ENCODE peak calls at places on chromosomes 1 and 21, in six cellular contexts. M is IMR-90, A is mesendoderm, U is H1, Q is mesenchymal stem cell, E is trophoblast cell. T is an unnamed sample. For H3K36me3, the result is how much of the 10 kb centered on the place peaks cover.

GRCh38 chr1:243849089-243850012 is 692 bp downstream of the AKT3 start:
- DNase-seq in M (peak), A (peak), U (no peak), Q (peak), E (peak), T (peak)

GRCh38 chr1:173101589-173101988 is 50.8 kb upstream of the TNFSF18 start:
- DNase-seq in M (no peak), A (no peak), U (no peak), Q (no peak), E (no peak), T (no peak)

GRCh38 chr1:159889821-159890252 is 10.1 kb downstream of the CFAP45 start:
- DNase-seq in M (peak), A (peak), U (no peak), Q (peak), E (no peak), T (peak)

GRCh38 chr1:216045400-216045799 is 377.8 kb downstream of the USH2A start:
- DNase-seq in M (peak), A (no peak), U (no peak), Q (peak), E (peak), T (no peak)

GRCh38 chr1:118119111-118119510 is 65.9 kb downstream of the SPAG17 start:
- DNase-seq in M (no peak), A (no peak), U (no peak), Q (no peak), E (no peak), T (no peak)

GRCh38 chr1:75345538-75346292 is 211.5 kb downstream of the LHX8 start:
- DNase-seq in M (no peak), A (no peak), U (no peak), Q (peak), E (peak), T (no peak)

GRCh38 chr1:230568008-230568407 is 74.3 kb upstream of the COG2 start:
- DNase-seq in M (peak), A (peak), U (no peak), Q (peak), E (peak), T (no peak)

GRCh38 chr1:230048322-230048721 is 18.7 kb upstream of the GALNT2 start:
- DNase-seq in M (no peak), A (no peak), U (no peak), Q (no peak), E (peak), T (no peak)

GRCh38 chr1:74502432-74502831 is 10.0 kb downstream of the LRRC53 start:
- DNase-seq in M (peak), A (peak), U (no peak), Q (peak), E (peak), T (peak)

GRCh38 chr1:201536542-201536941 is 2.4 kb upstream of the NAV1 start:
- DNase-seq in M (peak), A (no peak), U (no peak), Q (peak), E (peak), T (no peak)

GRCh38 chr1:225689882-225690459 is 37.0 kb upstream of the ENAH start:
- DNase-seq in M (peak), A (no peak), U (no peak), Q (no peak), E (no peak), T (no peak)

DNA sequence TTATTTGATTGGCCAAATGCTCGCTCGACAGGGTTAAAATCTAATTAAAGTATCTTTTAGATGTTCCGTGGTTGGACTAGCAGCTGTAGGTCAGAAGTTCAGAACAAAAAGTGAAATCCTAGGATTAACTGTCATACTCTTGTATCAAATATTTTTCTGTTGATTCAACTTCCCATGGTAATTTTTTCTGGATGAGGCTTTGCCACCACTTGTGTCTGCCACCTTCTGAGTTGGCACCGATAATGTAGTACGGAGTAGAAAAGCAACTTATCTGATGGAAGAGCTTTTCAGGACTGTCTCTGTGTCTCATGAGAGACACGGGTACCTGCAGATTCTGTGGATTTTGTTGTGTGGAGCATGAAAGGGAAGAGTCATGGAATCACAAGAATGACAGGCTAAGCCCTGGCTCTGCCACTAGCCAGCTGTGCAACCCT is 44.6 kb upstream of the CNN3 start:
- DNase-seq in M (peak), A (no peak), U (no peak), Q (no peak), E (peak), T (no peak)
- H2BK120ac ChIP-seq in M (peak), A (no peak), U (no peak), Q (no peak), E (no peak), T (no peak)

DNA sequence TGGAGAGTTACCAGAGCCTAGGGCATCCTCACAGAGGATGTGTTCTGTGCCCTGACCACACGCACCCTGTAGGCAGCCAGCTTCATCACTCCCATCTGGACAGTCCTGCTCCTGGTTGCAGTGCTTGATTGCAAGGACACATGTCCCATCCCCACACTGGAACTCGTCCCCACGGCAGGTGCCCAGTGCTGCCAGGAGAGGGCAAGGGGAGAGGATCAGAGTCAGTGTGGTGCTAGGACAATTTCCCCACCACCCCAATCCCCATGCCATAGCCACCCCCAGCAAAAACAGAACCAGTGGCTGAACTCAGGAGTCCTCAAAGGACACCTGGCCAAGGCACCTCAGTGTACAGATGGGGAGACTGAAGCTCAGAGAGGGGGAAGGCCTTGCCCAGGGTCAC is 37.2 kb upstream of the MAGOH start:
- DNase-seq in M (no peak), A (no peak), U (no peak), Q (no peak), E (no peak), T (no peak)
- H3K36me3 ChIP-seq in M (under half), A (under half), U (under half), Q (under half), E (under half), T (half or more)

DNA sequence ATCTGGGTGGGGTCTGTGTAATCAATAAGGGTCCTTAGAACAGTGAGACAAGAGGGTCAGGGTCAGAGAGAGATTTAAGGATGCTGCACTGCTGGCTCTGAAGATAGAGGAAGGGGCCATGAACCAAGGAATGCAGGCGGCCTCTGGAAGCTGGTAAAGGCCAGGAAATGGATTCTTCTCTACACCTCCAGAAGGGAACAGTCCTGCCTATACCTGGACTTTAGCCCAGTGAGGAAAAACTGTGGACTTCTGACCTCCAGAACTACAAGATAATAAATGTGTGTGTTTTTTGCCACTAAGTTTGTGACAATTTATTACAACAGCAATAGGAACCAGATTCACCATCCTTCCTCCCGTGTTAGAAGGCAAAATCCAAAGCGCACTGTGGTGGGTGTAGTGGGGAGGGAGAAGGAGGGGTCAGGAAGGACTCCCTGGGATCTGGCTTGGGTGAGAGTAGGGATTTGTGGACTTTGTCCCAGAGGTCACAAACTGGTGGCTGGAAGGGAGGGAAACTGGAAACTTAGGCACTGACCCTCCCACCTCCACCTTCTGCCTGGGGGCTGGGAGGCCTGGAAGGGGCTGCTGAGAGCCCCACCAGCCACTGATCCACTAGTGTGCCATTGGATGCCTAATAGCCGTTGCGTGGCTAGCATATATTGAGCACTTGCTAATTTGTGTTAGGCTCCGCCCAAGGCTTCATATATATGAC is 5.4 kb upstream of the CELA2A start:
- DNase-seq in M (no peak), A (no peak), U (no peak), Q (no peak), E (no peak), T (no peak)
- H2BK120ac ChIP-seq in M (no peak), A (no peak), U (no peak), Q (no peak), E (no peak), T (no peak)

GRCh38 chr21:32364387-32364786 is 28.4 kb downstream of the URB1 start:
- DNase-seq in M (no peak), A (no peak), U (no peak), Q (no peak), E (no peak), T (no peak)

GRCh38 chr21:32364801-32365200 is 28.0 kb downstream of the URB1 start:
- DNase-seq in M (no peak), A (peak), U (no peak), Q (no peak), E (no peak), T (peak)

GRCh38 chr21:32368386-32368785 is 24.4 kb downstream of the URB1 start:
- DNase-seq in M (peak), A (no peak), U (no peak), Q (no peak), E (no peak), T (no peak)

GRCh38 chr21:32366191-32366590 is 26.6 kb downstream of the URB1 start:
- DNase-seq in M (no peak), A (no peak), U (no peak), Q (no peak), E (no peak), T (no peak)

DNA sequence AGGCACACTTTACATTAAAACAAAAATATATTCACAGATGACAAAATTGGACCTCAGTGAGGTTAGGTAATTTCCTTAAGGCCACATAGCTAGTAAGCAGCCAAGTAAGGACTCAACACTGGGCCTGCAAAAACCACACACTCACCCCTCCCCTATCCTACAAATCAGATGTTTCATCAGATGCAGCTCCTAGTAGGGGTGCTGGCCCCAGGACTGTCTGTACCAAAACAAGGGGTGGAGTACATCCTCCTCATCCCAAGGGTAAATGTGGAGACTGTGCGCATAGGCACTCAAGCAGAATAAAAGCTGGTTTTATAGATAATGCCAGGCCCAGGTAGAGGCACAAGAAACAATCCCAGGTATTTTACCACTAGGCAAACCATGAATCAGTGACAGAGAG is 25.7 kb downstream of the URB1 start:
- DNase-seq in M (no peak), A (no peak), U (no peak), Q (no peak), E (no peak), T (no peak)
- H3K36me3 ChIP-seq in M (half or more), A (under half), U (half or more), Q (half or more), E (under half), T (half or more)

GRCh38 chr1:13582713-13583443 is 754 bp upstream of the PDPN start:
- DNase-seq in M (no peak), A (peak), U (no peak), Q (no peak), E (no peak), T (no peak)
- H2BK120ac ChIP-seq in M (no peak), A (peak), U (peak), Q (no peak), E (peak), T (no peak)

GRCh38 chr1:193676996-193677569 is 490.7 kb upstream of the B3GALT2 start:
- DNase-seq in M (peak), A (no peak), U (no peak), Q (peak), E (peak), T (no peak)

GRCh38 chr1:193680924-193681316 is 494.5 kb upstream of the B3GALT2 start:
- DNase-seq in M (no peak), A (peak), U (no peak), Q (no peak), E (no peak), T (no peak)

GRCh38 chr1:193681422-193681821 is 495.0 kb upstream of the B3GALT2 start:
- DNase-seq in M (no peak), A (no peak), U (no peak), Q (no peak), E (no peak), T (no peak)

GRCh38 chr1:193677874-193678273 is 491.5 kb upstream of the B3GALT2 start:
- DNase-seq in M (no peak), A (no peak), U (no peak), Q (peak), E (no peak), T (no peak)

GRCh38 chr1:193680247-193680923 is 494.0 kb upstream of the B3GALT2 start:
- DNase-seq in M (no peak), A (no peak), U (no peak), Q (peak), E (no peak), T (no peak)
- H3K36me3 ChIP-seq in M (under half), A (under half), U (under half), Q (under half), E (under half), T (under half)

GRCh38 chr1:23977854-23978191 is 2.3 kb downstream of the SRSF10 start:
- DNase-seq in M (no peak), A (no peak), U (no peak), Q (no peak), E (no peak), T (no peak)

GRCh38 chr1:23980725-23981063 is 567 bp upstream of the SRSF10 start:
- DNase-seq in M (peak), A (peak), U (no peak), Q (peak), E (peak), T (no peak)

GRCh38 chr1:23978825-23979224 is 1.3 kb downstream of the SRSF10 start:
- DNase-seq in M (no peak), A (no peak), U (no peak), Q (no peak), E (no peak), T (no peak)

GRCh38 chr1:23980006-23980724 is at the start of gene SRSF10:
- DNase-seq in M (peak), A (peak), U (peak), Q (peak), E (peak), T (peak)

GRCh38 chr1:23979387-23980005 is 631 bp downstream of the SRSF10 start:
- DNase-seq in M (no peak), A (peak), U (no peak), Q (no peak), E (no peak), T (no peak)
- H2BK120ac ChIP-seq in M (no peak), A (no peak), U (peak), Q (peak), E (peak), T (no peak)

DNA sequence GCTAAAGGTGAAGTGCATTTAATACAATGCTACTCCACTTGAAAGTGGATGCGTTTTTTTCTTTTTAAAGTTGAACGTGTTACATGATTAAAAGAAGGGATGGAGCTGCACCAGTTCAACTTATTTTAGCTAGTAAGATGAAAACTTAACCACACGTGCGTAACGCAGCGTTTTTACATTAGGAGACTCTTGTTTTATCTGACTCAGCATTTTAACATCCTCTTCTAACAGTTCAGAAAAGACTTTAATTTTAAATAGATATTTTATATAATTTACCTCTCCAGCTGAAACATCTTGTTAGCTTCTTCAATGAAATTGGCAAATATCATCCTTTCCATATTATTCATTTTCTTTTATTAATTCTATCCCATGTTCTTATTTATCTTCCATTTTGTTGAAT is 33.4 kb downstream of the EXO1 start:
- DNase-seq in M (no peak), A (no peak), U (no peak), Q (no peak), E (no peak), T (no peak)
- H3K36me3 ChIP-seq in M (under half), A (under half), U (under half), Q (under half), E (under half), T (half or more)

GRCh38 chr1:155207578-155208405 is at the start of gene THBS3:
- DNase-seq in M (peak), A (peak), U (no peak), Q (peak), E (no peak), T (peak)
- H2BK120ac ChIP-seq in M (peak), A (peak), U (peak), Q (peak), E (peak), T (peak)

GRCh38 chr1:227654858-227655752 is 80.0 kb downstream of the JMJD4 start:
- DNase-seq in M (no peak), A (peak), U (no peak), Q (peak), E (no peak), T (no peak)
- H3K36me3 ChIP-seq in M (under half), A (under half), U (under half), Q (under half), E (under half), T (under half)

T was measured in neuronal stem cell.